ENCODE peak calls at places on chromosomes 6 and 20, in ten cellular contexts. A is MM.1S; R is left lung; P is CD8-positive, alpha-beta T cell; K is activated naive CD4-positive, alpha-beta T cell treated with anti-CD3 and anti-CD28 coated beads, Interleukin-2, amount 10 ng/mL, durations not matched to agents 7 days and 5 days; B is T follicular helper cell; T is prostate gland; O is brain pericyte; N is Caki2; U is progenitor cell of endocrine pancreas. I is an unnamed sample.

GRCh38 chr6:158703840-158704822 is 54.3 kb downstream of the SYTL3 start:
- DNase-seq in B (peak), O (no peak), K (peak), A (peak), T (peak), U (peak), P (peak), N (peak), R (peak), I (peak)

GRCh38 chr6:116008470-116009229 is 52.0 kb downstream of the FRK start:
- DNase-seq in B (no peak), K (no peak), U (no peak), N (peak), R (no peak), A (no peak), P (no peak), T (no peak), O (no peak), I (no peak)

GRCh38 chr20:6637160-6637579 is 130.3 kb upstream of the BMP2 start:
- DNase-seq in R (no peak), K (no peak), O (no peak), A (no peak), P (no peak), B (no peak), U (no peak), N (no peak), T (no peak), I (no peak)

GRCh38 chr6:32108094-32108627 is 977 bp downstream of the TNXB start:
- DNase-seq in A (no peak), B (no peak), K (no peak), O (no peak), P (no peak), R (no peak), N (no peak), T (no peak), U (no peak), I (no peak)

GRCh38 chr6:20704325-20704724 is 170.1 kb downstream of the CDKAL1 start:
- DNase-seq in A (no peak), N (no peak), R (no peak), U (no peak), T (no peak), K (no peak), B (no peak), O (no peak), P (no peak), I (no peak)

GRCh38 chr20:53036992-53037391 is 64.8 kb downstream of the TSHZ2 start:
- DNase-seq in T (no peak), P (no peak), B (no peak), K (no peak), A (no peak), R (no peak), N (peak), O (no peak), U (no peak), I (peak)

GRCh38 chr6:16827627-16828026 is 66.4 kb upstream of the ATXN1 start:
- DNase-seq in U (no peak), N (no peak), O (no peak), B (no peak), A (no peak), K (no peak), P (no peak), R (no peak), T (no peak), I (no peak)

GRCh38 chr6:145327497-145328055 is 407.7 kb downstream of the EPM2A start:
- DNase-seq in P (no peak), R (no peak), B (no peak), O (no peak), U (no peak), T (no peak), N (no peak), A (no peak), K (no peak), I (no peak)

GRCh38 chr6:160764847-160765246 is 62.8 kb downstream of the PLG start:
- DNase-seq in U (no peak), P (no peak), N (no peak), K (no peak), R (no peak), O (no peak), T (no peak), A (no peak), B (no peak), I (no peak)

GRCh38 chr20:47489448-47489872 is 12.2 kb upstream of the NCOA3 start:
- DNase-seq in P (peak), K (peak), O (no peak), N (no peak), B (peak), R (peak), T (no peak), A (peak), U (no peak), I (no peak)

GRCh38 chr6:137693737-137694136 is 173.3 kb upstream of the TNFAIP3 start:
- DNase-seq in N (no peak), K (no peak), U (no peak), R (no peak), P (no peak), T (no peak), B (no peak), O (no peak), A (no peak), I (no peak)

GRCh38 chr20:3479759-3480615 is 9.2 kb downstream of the ATRN start:
- DNase-seq in K (no peak), O (no peak), T (no peak), P (no peak), A (no peak), U (no peak), N (no peak), B (no peak), R (no peak), I (no peak)

GRCh38 chr6:33410711-33411631 is at the start of gene PHF1:
- DNase-seq in B (peak), P (peak), K (peak), A (no peak), T (peak), O (no peak), N (peak), U (peak), R (peak), I (peak)

GRCh38 chr6:31157543-31158139 is at the start of gene CCHCR1:
- DNase-seq in T (no peak), R (no peak), N (no peak), P (no peak), K (no peak), U (no peak), B (no peak), O (no peak), A (no peak), I (peak)

GRCh38 chr6:129691709-129692108 is 18.3 kb downstream of the ARHGAP18 start:
- DNase-seq in T (no peak), O (no peak), A (no peak), N (no peak), R (no peak), B (no peak), P (no peak), U (no peak), K (no peak), I (no peak)